ENCODE peak calls at places on chromosomes 13 and 19, in five cellular contexts. W, D, Z, N and T are unnamed samples.
A peak's percentile ranks its signal among the peaks of the same experiment; 100 is the strongest.

GRCh38 chr13:113109151-113110047 is 3.8 kb downstream of the F7 start:
- DNase-seq in W (no peak), D (no peak), Z (no peak), N (peak; percentile 53), T (no peak)

GRCh38 chr19:35341565-35342225 is 6.0 kb upstream of the FFAR1 start:
- DNase-seq in W (no peak), D (no peak), Z (no peak), N (peak; percentile 29), T (no peak)

GRCh38 chr13:109787135-109787954 is 962 bp upstream of the IRS2 start:
- DNase-seq in W (no peak), D (peak; percentile 43), Z (peak; percentile 25), N (peak; percentile 71), T (peak; percentile 80)

GRCh38 chr19:970695-971094 is 13.4 kb upstream of the WDR18 start:
- DNase-seq in W (no peak), D (no peak), Z (no peak), N (no peak), T (peak; percentile 72)

GRCh38 chr19:17319473-17320238 is 10.3 kb downstream of the DDA1 start:
- DNase-seq in W (no peak), D (no peak), Z (no peak), N (no peak), T (no peak)

GRCh38 chr19:4043966-4044365 is 22.7 kb downstream of the ZBTB7A start:
- DNase-seq in W (no peak), D (no peak), Z (no peak), N (no peak), T (no peak)

GRCh38 chr13:72072223-72072622 is 205.2 kb upstream of the DACH1 start:
- DNase-seq in W (no peak), D (no peak), Z (no peak), N (no peak), T (no peak)

GRCh38 chr19:38243279-38243673 is 12.9 kb downstream of the PPP1R14A start:
- DNase-seq in W (no peak), D (no peak), Z (no peak), N (no peak), T (no peak)

GRCh38 chr19:2969104-2969504 is 8.3 kb upstream of the TLE6 start:
- DNase-seq in W (no peak), D (peak; percentile 73), Z (peak; percentile 78), N (no peak), T (no peak)

GRCh38 chr13:19818223-19818842 is 35.6 kb upstream of the PSPC1 start:
- DNase-seq in W (peak; percentile 82), D (peak; percentile 66), Z (peak; percentile 37), N (peak; percentile 55), T (peak; percentile 80)

GRCh38 chr13:21738636-21739035 is 67.8 kb downstream of the FGF9 start:
- DNase-seq in W (no peak), D (no peak), Z (no peak), N (no peak), T (no peak)

GRCh38 chr19:11617207-11618062 is 20.2 kb downstream of the ZNF627 start:
- DNase-seq in W (no peak), D (no peak), Z (no peak), N (no peak), T (peak; percentile 38)

GRCh38 chr19:54422136-54422535 is 6.9 kb downstream of the TTYH1 start:
- DNase-seq in W (no peak), D (no peak), Z (no peak), N (no peak), T (no peak)

GRCh38 chr13:100361504-100361903 is 227.1 kb downstream of the GGACT start:
- DNase-seq in W (no peak), D (no peak), Z (peak; percentile 60), N (no peak), T (no peak)

GRCh38 chr19:1261863-1262686 is 7.1 kb upstream of the CIRBP start:
- DNase-seq in W (peak; percentile 84), D (no peak), Z (no peak), N (peak; percentile 98), T (peak; percentile 62)

GRCh38 chr13:59442946-59443345 is 720.8 kb downstream of the DIAPH3 start:
- DNase-seq in W (no peak), D (no peak), Z (peak; percentile 92), N (no peak), T (peak; percentile 28)

GRCh38 chr19:18251587-18252369 is 22.5 kb downstream of the IQCN start:
- DNase-seq in W (peak; percentile 79), D (peak; percentile 85), Z (peak; percentile 70), N (peak; percentile 69), T (peak; percentile 87)

GRCh38 chr19:17784201-17785008 is 10.5 kb upstream of the B3GNT3 start:
- DNase-seq in W (peak; percentile 63), D (peak; percentile 83), Z (peak; percentile 55), N (peak; percentile 57), T (peak; percentile 76)

GRCh38 chr13:25973085-25973484 is 78.7 kb downstream of the SHISA2 start:
- DNase-seq in W (no peak), D (no peak), Z (no peak), N (no peak), T (no peak)

GRCh38 chr19:45498411-45499195 is at the start of gene PPM1N:
- DNase-seq in W (no peak), D (no peak), Z (no peak), N (no peak), T (peak; percentile 72)

GRCh38 chr19:47330466-47330869 is 1.5 kb upstream of the C5AR2 start:
- DNase-seq in W (no peak), D (no peak), Z (peak; percentile 70), N (no peak), T (no peak)

GRCh38 chr19:5669212-5669611 is 11.1 kb downstream of the MICOS13 start:
- DNase-seq in W (no peak), D (no peak), Z (no peak), N (peak; percentile 31), T (no peak)

GRCh38 chr19:4115050-4115817 is 8.7 kb downstream of the MAP2K2 start:
- DNase-seq in W (no peak), D (peak; percentile 28), Z (no peak), N (no peak), T (no peak)

GRCh38 chr19:35841961-35842595 is 10.2 kb downstream of the NPHS1 start:
- DNase-seq in W (no peak), D (no peak), Z (no peak), N (no peak), T (no peak)

GRCh38 chr19:50333235-50333736 is 4.1 kb upstream of the KCNC3 start:
- DNase-seq in W (peak; percentile 94), D (peak; percentile 93), Z (peak; percentile 89), N (peak; percentile 94), T (peak; percentile 90)
- TF ChIP-seq POLR2A in W (peak; percentile 51), D (no peak), Z (no peak), N (peak; percentile 1), T (no peak)

GRCh38 chr13:73242515-73243015 is 183.8 kb downstream of the KLF5 start:
- DNase-seq in W (no peak), D (no peak), Z (no peak), N (no peak), T (no peak)
- TF ChIP-seq POLR2A in W (no peak), D (no peak), Z (no peak), N (no peak), T (no peak)

GRCh38 chr19:41907994-41908615 is 20.1 kb downstream of the ERFL start:
- DNase-seq in W (no peak), D (no peak), Z (no peak), N (no peak), T (no peak)
- TF ChIP-seq POLR2A in W (no peak), D (no peak), Z (no peak), N (no peak), T (no peak)

GRCh38 chr19:9306443-9306842 is 3.2 kb downstream of the ZNF699 start:
- DNase-seq in W (no peak), D (no peak), Z (no peak), N (no peak), T (no peak)

GRCh38 chr19:9309974-9310446 is 372 bp upstream of the ZNF699 start:
- DNase-seq in W (peak; percentile 89), D (peak; percentile 97), Z (no peak), N (peak; percentile 86), T (no peak)

GRCh38 chr19:9308091-9308490 is 1.5 kb downstream of the ZNF699 start:
- DNase-seq in W (no peak), D (no peak), Z (no peak), N (no peak), T (no peak)

GRCh38 chr19:9313756-9314155 is 4.1 kb upstream of the ZNF699 start:
- DNase-seq in W (no peak), D (no peak), Z (no peak), N (no peak), T (no peak)

GRCh38 chr19:9309139-9309973 is at the start of gene ZNF699:
- DNase-seq in W (peak; percentile 98), D (peak; percentile 98), Z (peak; percentile 98), N (peak; percentile 98), T (peak; percentile 97)
- TF ChIP-seq POLR2A in W (peak; percentile 21), D (no peak), Z (no peak), N (peak; percentile 81), T (peak; percentile 61)

DNA sequence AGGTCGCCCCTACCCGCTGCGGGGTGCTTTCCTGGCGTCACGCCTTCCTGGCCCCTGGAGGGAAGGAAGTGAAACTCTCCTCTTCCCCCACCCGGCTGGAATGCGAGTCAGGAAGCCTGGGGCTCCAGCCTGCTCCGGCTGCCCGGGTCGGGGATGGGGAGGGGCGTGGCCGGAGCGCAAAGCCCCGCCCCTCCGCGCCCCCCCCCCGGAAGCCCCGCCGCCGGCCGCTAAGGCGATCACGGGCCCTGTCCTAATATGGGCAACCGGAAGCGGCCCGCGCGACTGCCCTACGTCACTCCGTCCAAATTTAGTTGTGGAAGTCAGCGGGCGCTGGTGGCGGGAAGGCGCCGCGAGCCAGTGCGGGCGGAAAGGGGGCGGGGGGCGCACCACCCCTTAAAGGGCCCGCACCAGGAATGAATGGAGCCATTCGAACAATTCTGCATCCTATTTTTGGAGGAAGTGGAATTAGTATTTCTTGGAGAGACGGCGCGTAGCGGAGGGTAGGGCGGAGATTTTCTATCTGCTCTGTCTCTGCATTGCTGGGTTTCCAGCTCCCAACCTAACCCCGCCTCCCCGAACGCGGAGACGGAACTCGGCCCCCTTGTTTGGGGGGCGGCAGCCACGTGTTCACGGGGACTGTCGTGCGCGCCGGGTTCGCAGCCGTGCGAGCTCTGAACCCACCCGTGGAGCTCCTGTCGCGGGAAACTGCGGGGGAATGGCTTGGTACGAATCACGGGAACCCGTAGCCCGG is 1.6 kb downstream of the IER2 start:
- DNase-seq in W (peak; percentile 98), D (peak; percentile 97), Z (peak; percentile 97), N (peak; percentile 98), T (peak; percentile 98)
- TF ChIP-seq POLR2A in W (peak; percentile 89), D (peak; percentile 84), Z (peak; percentile 74), N (peak; percentile 98), T (peak; percentile 59)

GRCh38 chr13:27131202-27131623 is 40.4 kb downstream of the USP12 start:
- DNase-seq in W (no peak), D (no peak), Z (peak; percentile 16), N (no peak), T (no peak)
- TF ChIP-seq POLR2A in W (no peak), D (no peak), Z (no peak), N (no peak), T (no peak)

GRCh38 chr13:48235100-48235813 is 2.3 kb downstream of the ITM2B start:
- DNase-seq in W (no peak), D (peak; percentile 62), Z (peak; percentile 61), N (no peak), T (peak; percentile 40)
- TF ChIP-seq POLR2A in W (no peak), D (no peak), Z (no peak), N (peak; percentile 50), T (no peak)